ENCODE peak calls at places on chromosome X, in ten cellular contexts. C is body of pancreas; I is PC-3; A is GM23248; G is esophagus squamous epithelium; M is Karpas-422; K is effector memory CD4-positive, alpha-beta T cell; T is K562; F is HCT116; L is transverse colon. N is an unnamed sample.
A peak's percentile ranks its signal among the peaks of the same experiment; 100 is the strongest.

GRCh38 chrX:101417981-101418841 is 10.2 kb downstream of the HNRNPH2 start:
- DNase-seq in A (peak; percentile 50), G (no peak), C (peak; percentile 49), T (no peak), K (peak; percentile 30), F (no peak), M (peak; percentile 55), I (no peak), L (peak; percentile 59), N (peak; percentile 29)

GRCh38 chrX:118756111-118756510 is 28.7 kb downstream of the IL13RA1 start:
- DNase-seq in I (no peak), A (peak; percentile 47), G (no peak), F (no peak), C (no peak), K (no peak), L (no peak), T (no peak), M (no peak), N (no peak)

GRCh38 chrX:14449773-14450172 is 79.6 kb upstream of the GLRA2 start:
- DNase-seq in A (no peak), F (no peak), M (no peak), T (no peak), K (no peak), I (no peak), C (no peak), L (no peak), G (no peak), N (no peak)

GRCh38 chrX:63513825-63514574 is 162.9 kb upstream of the SPIN4 start:
- DNase-seq in M (no peak), I (peak; percentile 2), G (no peak), F (no peak), T (no peak), C (peak; percentile 16), K (no peak), A (peak; percentile 84), L (no peak), N (no peak)

GRCh38 chrX:120617996-120618630 is 11.7 kb downstream of the C1GALT1C1 start:
- DNase-seq in K (no peak), I (no peak), L (no peak), T (no peak), F (no peak), A (no peak), M (peak; percentile 42), G (no peak), C (no peak), N (no peak)

GRCh38 chrX:133754657-133755056 is 230.7 kb downstream of the GPC3 start:
- DNase-seq in K (no peak), L (no peak), G (no peak), A (no peak), F (no peak), M (no peak), C (no peak), T (no peak), I (no peak), N (no peak)

GRCh38 chrX:47613082-47613481 is 6.6 kb downstream of the SYN1 start:
- DNase-seq in L (no peak), F (no peak), T (no peak), K (no peak), A (no peak), M (no peak), C (no peak), I (no peak), G (no peak), N (no peak)

GRCh38 chrX:42755820-42756219 is 22.1 kb downstream of the PPP1R2C start:
- DNase-seq in K (no peak), T (no peak), C (no peak), A (peak; percentile 59), I (peak; percentile 51), G (no peak), M (no peak), F (no peak), L (no peak), N (no peak)

GRCh38 chrX:13888284-13888683 is 71.4 kb upstream of the GPM6B start:
- DNase-seq in A (no peak), I (no peak), T (no peak), K (no peak), F (no peak), G (no peak), C (no peak), M (no peak), L (no peak), N (no peak)

GRCh38 chrX:49171752-49172279 is at the start of gene PLP2:
- DNase-seq in T (peak; percentile 51), C (peak; percentile 53), K (peak; percentile 63), G (no peak), F (no peak), I (peak; percentile 75), M (peak; percentile 71), L (peak; percentile 79), A (peak; percentile 79), N (peak; percentile 36)

GRCh38 chrX:107856289-107856688 is 30.6 kb downstream of the MID2 start:
- DNase-seq in G (no peak), T (no peak), F (no peak), A (no peak), C (no peak), L (no peak), M (no peak), K (no peak), I (no peak), N (no peak)

GRCh38 chrX:68146054-68146453 is 287.2 kb downstream of the OPHN1 start:
- DNase-seq in G (no peak), A (peak; percentile 61), L (no peak), F (peak; percentile 10), K (no peak), T (no peak), I (peak; percentile 47), M (peak; percentile 67), C (no peak), N (no peak)

GRCh38 chrX:132831336-132831973 is 127.0 kb downstream of the HS6ST2 start:
- DNase-seq in L (no peak), G (no peak), A (no peak), K (no peak), M (no peak), C (no peak), F (no peak), I (no peak), T (no peak), N (no peak)

GRCh38 chrX:136030357-136031225 is 45.4 kb downstream of the SLC9A6 start:
- DNase-seq in G (no peak), A (peak; percentile 79), K (no peak), I (no peak), M (no peak), C (no peak), L (peak; percentile 36), T (no peak), F (no peak), N (no peak)

GRCh38 chrX:131271274-131271673 is 17.8 kb downstream of the IGSF1 start:
- DNase-seq in C (no peak), I (no peak), L (no peak), A (no peak), F (no peak), K (no peak), G (no peak), T (no peak), M (no peak), N (no peak)

DNA sequence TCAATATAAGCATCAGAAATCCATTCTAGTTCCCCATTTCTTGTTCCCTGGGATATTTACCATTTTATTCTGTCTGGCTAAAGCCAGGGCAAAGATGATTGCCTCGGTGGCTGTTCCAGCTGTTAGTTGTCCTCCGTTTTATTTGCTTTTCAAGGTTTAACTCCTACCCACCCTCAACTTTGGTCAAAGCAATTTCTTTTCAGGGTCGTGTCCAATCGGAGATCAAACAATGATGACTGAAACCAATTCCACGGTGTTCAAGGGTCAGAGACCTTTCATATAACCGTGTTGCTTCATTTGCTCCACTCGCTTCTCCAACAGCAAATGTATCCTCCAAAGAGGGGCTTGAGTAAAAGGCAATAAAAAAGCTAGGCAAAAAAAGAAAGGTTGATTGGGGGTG is 193.5 kb upstream of the FTHL17 start:
- DNase-seq in C (no peak), L (no peak), K (no peak), A (no peak), T (no peak), I (no peak), G (no peak), M (no peak), F (no peak), N (no peak)
- H3K27ac ChIP-seq in C (peak overlapping the region; percentile 55), L (no peak overlapping the region), K (no peak overlapping the region), A (no peak overlapping the region), T (no peak overlapping the region), I (no peak overlapping the region), G (no peak overlapping the region), M (no peak overlapping the region), F (no peak overlapping the region), N (no peak overlapping the region)

DNA sequence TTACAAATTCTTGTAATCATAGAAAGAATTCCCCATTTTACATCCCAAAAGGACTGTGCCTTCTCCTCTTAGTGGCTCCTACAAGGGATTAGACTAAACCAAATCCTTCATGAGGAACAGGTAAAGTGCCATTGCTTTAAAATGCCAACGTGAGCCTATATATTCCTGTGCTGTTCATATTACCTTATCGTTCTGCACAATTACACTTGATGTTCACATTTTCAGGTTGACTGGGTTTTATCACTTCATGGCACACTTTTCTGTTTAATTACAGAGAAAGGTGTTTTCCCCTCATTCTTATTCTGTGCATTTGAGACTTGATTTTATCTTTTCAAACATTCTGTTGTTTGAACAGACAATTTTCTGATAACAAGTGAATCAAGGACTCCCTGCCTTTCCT is 645.6 kb upstream of the FTHL17 start:
- DNase-seq in T (no peak), M (no peak), L (no peak), I (no peak), G (no peak), F (no peak), C (no peak), A (no peak), K (no peak), N (no peak)
- H3K27me3 ChIP-seq in T (no peaks in the 10 kb centered on the region), M (no peaks in the 10 kb centered on the region), L (no peaks in the 10 kb centered on the region), I (no peaks in the 10 kb centered on the region), G (no peaks in the 10 kb centered on the region), F (no peaks in the 10 kb centered on the region), C (no peaks in the 10 kb centered on the region), A (no peaks in the 10 kb centered on the region), K (no peaks in the 10 kb centered on the region), N (no peaks in the 10 kb centered on the region)

DNA sequence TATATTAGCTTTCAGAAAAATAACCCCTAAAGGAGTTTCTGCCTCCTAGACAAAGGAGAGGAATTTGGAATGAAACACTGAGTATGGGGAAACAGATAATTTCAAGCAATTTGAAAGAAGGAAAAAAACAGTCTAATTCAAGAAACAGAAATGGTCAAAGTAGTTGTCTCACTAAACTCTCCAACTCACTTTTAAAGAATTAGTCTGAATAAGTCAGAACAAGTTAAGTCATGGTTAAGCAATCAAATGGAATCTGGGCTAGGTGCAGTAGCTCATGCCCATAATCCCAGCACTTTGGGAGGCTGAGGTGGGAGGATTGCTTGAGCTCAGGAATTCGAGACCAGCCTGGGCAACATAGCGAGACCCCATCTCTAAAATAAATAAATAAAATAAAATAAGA is 95.7 kb upstream of the GRIA3 start:
- DNase-seq in C (no peak), K (no peak), M (no peak), A (peak; percentile 60), F (no peak), L (no peak), G (no peak), I (no peak), T (no peak), N (no peak)
- H3K4me1 ChIP-seq in C (no peaks in the 10 kb centered on the region), K (no peaks in the 10 kb centered on the region), M (no peaks in the 10 kb centered on the region), A (peaks cover 36% of the 10 kb centered on the region), F (no peaks in the 10 kb centered on the region), L (no peaks in the 10 kb centered on the region), G (no peaks in the 10 kb centered on the region), I (no peaks in the 10 kb centered on the region), T (no peaks in the 10 kb centered on the region), N (no peaks in the 10 kb centered on the region)

DNA sequence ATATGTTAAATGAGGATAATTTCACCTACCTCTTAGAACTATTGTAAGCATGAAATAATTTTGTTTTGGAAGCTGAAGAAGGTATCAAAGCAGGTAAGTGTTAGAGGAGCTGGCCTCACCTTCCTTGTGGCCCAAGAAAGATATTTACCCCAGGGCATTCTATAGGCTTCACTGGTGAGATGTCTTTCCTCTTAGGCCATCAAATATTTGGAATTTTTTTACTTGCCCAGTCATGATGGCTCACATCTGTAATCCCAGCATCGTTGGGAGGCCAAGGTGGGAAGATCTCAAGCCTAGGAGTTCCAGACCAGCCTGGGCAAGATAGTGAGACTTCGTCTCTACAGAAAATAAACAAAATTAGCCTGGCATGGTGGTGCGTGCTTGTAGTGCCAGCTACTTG is 6.1 kb upstream of the SMS start:
- DNase-seq in K (no peak), I (peak; percentile 53), A (no peak), L (no peak), T (no peak), G (no peak), M (no peak), C (no peak), F (no peak), N (no peak)
- H3K27ac ChIP-seq in K (no peak overlapping the region), I (no peak overlapping the region), A (no peak overlapping the region), L (no peak overlapping the region), T (no peak overlapping the region), G (no peak overlapping the region), M (no peak overlapping the region), C (no peak overlapping the region), F (no peak overlapping the region), N (no peak overlapping the region)

N was measured in CD8-positive, alpha-beta memory T cell.